ENCODE peak calls at places on chromosomes 12 and 14, in five cellular contexts. One of them, this sample, is unnamed.

GRCh38 chr14:59630281-59630963 is 53.8 kb upstream of the CCDC175 start:
- DNase-seq in left ventricle myocardium inferior: no peak
- DNase-seq in ovary: no peak
- DNase-seq in testis: peak; percentile 43
- DNase-seq in esophagus squamous epithelium: no peak
- DNase-seq in this sample: peak; percentile 37

GRCh38 chr14:106459971-106460730 is 933.8 kb downstream of the TMEM121 start:
- DNase-seq in ovary: no peak
- DNase-seq in testis: peak; percentile 82
- DNase-seq in left ventricle myocardium inferior: no peak
- DNase-seq in esophagus squamous epithelium: no peak
- DNase-seq in this sample: peak; percentile 58

GRCh38 chr14:75995372-75996041 is 9.9 kb downstream of the IFT43 start:
- DNase-seq in testis: peak; percentile 49
- DNase-seq in ovary: peak; percentile 74
- DNase-seq in esophagus squamous epithelium: no peak
- DNase-seq in left ventricle myocardium inferior: peak; percentile 62
- DNase-seq in this sample: no peak

GRCh38 chr12:66516133-66516532 is 162.7 kb downstream of the GRIP1 start:
- DNase-seq in testis: no peak
- DNase-seq in left ventricle myocardium inferior: no peak
- DNase-seq in esophagus squamous epithelium: no peak
- DNase-seq in ovary: no peak
- DNase-seq in this sample: no peak

GRCh38 chr12:54734196-54734950 is 86.2 kb upstream of the DCD start:
- DNase-seq in esophagus squamous epithelium: no peak
- DNase-seq in left ventricle myocardium inferior: no peak
- DNase-seq in testis: no peak
- DNase-seq in ovary: no peak
- DNase-seq in this sample: no peak

GRCh38 chr12:38772427-38772826 is 133.0 kb downstream of the CPNE8 start:
- DNase-seq in ovary: no peak
- DNase-seq in left ventricle myocardium inferior: no peak
- DNase-seq in esophagus squamous epithelium: no peak
- DNase-seq in testis: no peak
- DNase-seq in this sample: no peak

GRCh38 chr12:106378788-106379187 is 21.2 kb downstream of the POLR3B start:
- DNase-seq in esophagus squamous epithelium: no peak
- DNase-seq in testis: no peak
- DNase-seq in left ventricle myocardium inferior: no peak
- DNase-seq in ovary: no peak
- DNase-seq in this sample: no peak

GRCh38 chr14:82420874-82421273 is 887.2 kb upstream of the SEL1L start:
- DNase-seq in testis: peak; percentile 21
- DNase-seq in esophagus squamous epithelium: no peak
- DNase-seq in ovary: no peak
- DNase-seq in left ventricle myocardium inferior: peak; percentile 28
- DNase-seq in this sample: no peak

GRCh38 chr12:112971248-112971647 is 7.1 kb upstream of the OAS2 start:
- DNase-seq in esophagus squamous epithelium: no peak
- DNase-seq in left ventricle myocardium inferior: peak; percentile 33
- DNase-seq in ovary: no peak
- DNase-seq in testis: no peak
- DNase-seq in this sample: peak; percentile 79

GRCh38 chr14:42214981-42215491 is 608.4 kb downstream of the LRFN5 start:
- DNase-seq in esophagus squamous epithelium: no peak
- DNase-seq in testis: no peak
- DNase-seq in ovary: no peak
- DNase-seq in left ventricle myocardium inferior: no peak
- DNase-seq in this sample: no peak

GRCh38 chr12:76069339-76069738 is 15.1 kb downstream of the NAP1L1 start:
- DNase-seq in esophagus squamous epithelium: no peak
- DNase-seq in testis: no peak
- DNase-seq in left ventricle myocardium inferior: no peak
- DNase-seq in ovary: no peak
- DNase-seq in this sample: no peak

GRCh38 chr12:104414581-104415305 is 42.0 kb upstream of the CHST11 start:
- DNase-seq in ovary: no peak
- DNase-seq in esophagus squamous epithelium: no peak
- DNase-seq in left ventricle myocardium inferior: no peak
- DNase-seq in testis: no peak
- DNase-seq in this sample: no peak

GRCh38 chr14:99391671-99392070 is 89.0 kb downstream of the SETD3 start:
- DNase-seq in testis: no peak
- DNase-seq in left ventricle myocardium inferior: no peak
- DNase-seq in ovary: no peak
- DNase-seq in esophagus squamous epithelium: no peak
- DNase-seq in this sample: no peak

GRCh38 chr14:49480053-49480452 is 106.1 kb downstream of the RPS29 start:
- DNase-seq in ovary: no peak
- DNase-seq in testis: no peak
- DNase-seq in esophagus squamous epithelium: no peak
- DNase-seq in left ventricle myocardium inferior: no peak
- DNase-seq in this sample: no peak

DNA sequence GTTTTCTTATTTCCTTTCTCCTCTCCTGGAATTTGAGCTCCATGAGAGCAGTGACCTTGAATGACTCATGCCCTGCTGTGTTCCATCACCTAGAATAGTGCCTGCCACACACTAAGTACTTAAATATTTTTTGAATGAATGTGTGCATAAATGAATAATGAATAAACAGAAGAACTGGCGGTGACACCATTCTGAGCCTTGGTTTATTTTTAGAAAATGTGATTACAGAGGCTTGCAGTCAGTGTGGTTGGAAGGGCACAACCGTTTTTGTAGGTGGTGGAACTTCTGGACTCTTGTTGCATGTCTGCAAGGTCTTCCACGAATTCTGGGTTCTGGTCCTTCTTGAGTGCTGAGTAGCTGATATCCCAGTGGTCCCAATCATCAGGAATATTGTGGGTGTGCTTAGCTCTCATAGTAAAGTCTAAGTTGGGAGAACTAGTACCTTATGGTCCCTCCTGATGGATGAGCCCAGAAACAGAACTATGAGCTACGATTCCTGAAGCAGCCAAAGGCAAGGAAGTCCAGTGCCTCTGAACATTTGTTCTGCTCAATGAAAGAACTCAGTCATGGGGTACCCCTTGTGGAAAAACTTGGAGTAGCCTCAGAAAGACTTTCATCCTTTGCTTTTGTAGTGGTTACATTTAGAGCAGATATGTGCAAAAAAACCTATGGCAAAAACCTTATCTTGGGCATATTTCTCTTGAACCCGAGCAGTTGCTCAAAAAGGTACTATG is 28.8 kb upstream of the BHLHE41 start:
- DNase-seq in ovary: no peak
- DNase-seq in testis: no peak
- DNase-seq in left ventricle myocardium inferior: no peak
- DNase-seq in esophagus squamous epithelium: no peak
- DNase-seq in this sample: no peak
- TF ChIP-seq CTCF in ovary: no peak
- TF ChIP-seq CTCF in testis: no peak
- TF ChIP-seq CTCF in left ventricle myocardium inferior: peak; percentile 17
- TF ChIP-seq CTCF in esophagus squamous epithelium: no peak
- TF ChIP-seq CTCF in this sample: no peak

GRCh38 chr14:89429206-89430091 is 12.4 kb upstream of the FOXN3 start:
- DNase-seq in testis: no peak
- DNase-seq in ovary: peak; percentile 38
- DNase-seq in esophagus squamous epithelium: no peak
- DNase-seq in left ventricle myocardium inferior: no peak
- DNase-seq in this sample: no peak
- H3K4me1 ChIP-seq in testis: peaks cover 26% of the 10 kb centered on the region
- H3K4me1 ChIP-seq in ovary: peaks cover 26% of the 10 kb centered on the region
- H3K4me1 ChIP-seq in esophagus squamous epithelium: peaks cover 29% of the 10 kb centered on the region
- H3K4me1 ChIP-seq in left ventricle myocardium inferior: peaks cover 57% of the 10 kb centered on the region
- H3K4me1 ChIP-seq in this sample: peaks cover 7% of the 10 kb centered on the region

GRCh38 chr14:22812744-22813143 is 2.5 kb downstream of the SLC7A7 start:
- DNase-seq in ovary: no peak
- DNase-seq in testis: no peak
- DNase-seq in left ventricle myocardium inferior: no peak
- DNase-seq in esophagus squamous epithelium: no peak
- DNase-seq in this sample: no peak

GRCh38 chr14:22811752-22812151 is 3.5 kb downstream of the SLC7A7 start:
- DNase-seq in ovary: no peak
- DNase-seq in testis: no peak
- DNase-seq in esophagus squamous epithelium: no peak
- DNase-seq in left ventricle myocardium inferior: no peak
- DNase-seq in this sample: no peak

GRCh38 chr14:22814373-22814772 is 862 bp downstream of the SLC7A7 start:
- DNase-seq in esophagus squamous epithelium: no peak
- DNase-seq in ovary: no peak
- DNase-seq in testis: no peak
- DNase-seq in left ventricle myocardium inferior: no peak
- DNase-seq in this sample: no peak

GRCh38 chr14:22813145-22813544 is 2.1 kb downstream of the SLC7A7 start:
- DNase-seq in testis: no peak
- DNase-seq in ovary: no peak
- DNase-seq in esophagus squamous epithelium: no peak
- DNase-seq in left ventricle myocardium inferior: no peak
- DNase-seq in this sample: no peak

GRCh38 chr14:22814945-22815713 is at the start of gene SLC7A7:
- DNase-seq in left ventricle myocardium inferior: no peak
- DNase-seq in ovary: no peak
- DNase-seq in testis: no peak
- DNase-seq in esophagus squamous epithelium: no peak
- DNase-seq in this sample: no peak
- H3K4me3 ChIP-seq in left ventricle myocardium inferior: peak within 1 kb of the TSS; percentile 37
- H3K4me3 ChIP-seq in ovary: no peak within 1 kb of the TSS
- H3K4me3 ChIP-seq in testis: no peak within 1 kb of the TSS
- H3K4me3 ChIP-seq in esophagus squamous epithelium: peak within 1 kb of the TSS; percentile 37
- H3K4me3 ChIP-seq in this sample: no peak within 1 kb of the TSS

GRCh38 chr12:6057693-6058092 is 66.8 kb downstream of the VWF start:
- DNase-seq in ovary: no peak
- DNase-seq in left ventricle myocardium inferior: no peak
- DNase-seq in testis: no peak
- DNase-seq in esophagus squamous epithelium: no peak
- DNase-seq in this sample: no peak
- TF ChIP-seq CTCF in ovary: no peak
- TF ChIP-seq CTCF in left ventricle myocardium inferior: no peak
- TF ChIP-seq CTCF in testis: no peak
- TF ChIP-seq CTCF in esophagus squamous epithelium: no peak
- TF ChIP-seq CTCF in this sample: no peak

GRCh38 chr12:57546438-57547365 is at the start of gene DCTN2:
- DNase-seq in testis: peak; percentile 99
- DNase-seq in esophagus squamous epithelium: peak; percentile 79
- DNase-seq in ovary: peak; percentile 94
- DNase-seq in left ventricle myocardium inferior: peak; percentile 95
- DNase-seq in this sample: peak; percentile 97

GRCh38 chr12:57549203-57549908 is 488 bp upstream of the KIF5A start:
- DNase-seq in ovary: no peak
- DNase-seq in esophagus squamous epithelium: no peak
- DNase-seq in left ventricle myocardium inferior: no peak
- DNase-seq in testis: no peak
- DNase-seq in this sample: no peak

GRCh38 chr12:57549909-57550627 is at the start of gene KIF5A:
- DNase-seq in testis: peak; percentile 52
- DNase-seq in left ventricle myocardium inferior: no peak
- DNase-seq in ovary: no peak
- DNase-seq in esophagus squamous epithelium: no peak
- DNase-seq in this sample: peak; percentile 83

GRCh38 chr12:57547366-57548315 is 649 bp upstream of the DCTN2 start:
- DNase-seq in left ventricle myocardium inferior: no peak
- DNase-seq in testis: no peak
- DNase-seq in ovary: no peak
- DNase-seq in esophagus squamous epithelium: no peak
- DNase-seq in this sample: no peak

DNA sequence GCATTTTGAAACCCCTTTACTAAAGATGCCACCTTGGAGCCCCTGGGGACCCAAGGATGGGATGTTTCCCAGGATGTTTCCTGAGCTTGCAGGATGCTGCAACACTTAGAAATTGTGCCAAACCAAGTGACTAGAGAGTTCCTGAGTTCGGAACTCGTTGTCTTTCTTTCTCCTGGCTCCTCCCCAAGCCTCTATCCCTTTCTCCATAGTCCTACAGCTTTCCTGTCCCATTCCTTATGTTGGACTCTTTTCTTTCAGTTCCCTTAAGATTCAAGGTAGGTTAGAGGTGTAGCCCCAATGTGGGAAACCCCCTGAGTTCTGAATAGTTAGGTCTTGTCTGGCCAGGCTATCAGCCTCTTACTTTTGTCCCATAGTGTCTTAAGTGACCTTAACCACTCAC is 1.4 kb upstream of the KIF5A start:
- DNase-seq in testis: no peak
- DNase-seq in esophagus squamous epithelium: no peak
- DNase-seq in ovary: no peak
- DNase-seq in left ventricle myocardium inferior: no peak
- DNase-seq in this sample: no peak
- H3K4me1 ChIP-seq in testis: peaks cover 15% of the 10 kb centered on the region
- H3K4me1 ChIP-seq in esophagus squamous epithelium: peaks cover 18% of the 10 kb centered on the region
- H3K4me1 ChIP-seq in ovary: peaks cover 6% of the 10 kb centered on the region
- H3K4me1 ChIP-seq in left ventricle myocardium inferior: peaks cover 44% of the 10 kb centered on the region
- H3K4me1 ChIP-seq in this sample: peaks cover 12% of the 10 kb centered on the region

GRCh38 chr12:56221757-56222530 is at the start of gene RNF41:
- DNase-seq in ovary: peak; percentile 99
- DNase-seq in left ventricle myocardium inferior: peak; percentile 97
- DNase-seq in testis: peak; percentile 98
- DNase-seq in esophagus squamous epithelium: peak; percentile 83
- DNase-seq in this sample: peak; percentile 98

GRCh38 chr12:56221233-56221756 is 427 bp downstream of the RNF41 start:
- DNase-seq in testis: peak; percentile 56
- DNase-seq in ovary: peak; percentile 84
- DNase-seq in left ventricle myocardium inferior: peak; percentile 59
- DNase-seq in esophagus squamous epithelium: no peak
- DNase-seq in this sample: peak; percentile 34

GRCh38 chr12:56224102-56224701 is at the start of gene NABP2:
- DNase-seq in left ventricle myocardium inferior: peak; percentile 99
- DNase-seq in esophagus squamous epithelium: peak; percentile 74
- DNase-seq in testis: peak; percentile 98
- DNase-seq in ovary: peak; percentile 98
- DNase-seq in this sample: peak; percentile 99

GRCh38 chr12:56223571-56224101 is 506 bp upstream of the NABP2 start:
- DNase-seq in esophagus squamous epithelium: no peak
- DNase-seq in testis: no peak
- DNase-seq in left ventricle myocardium inferior: no peak
- DNase-seq in ovary: no peak
- DNase-seq in this sample: no peak

DNA sequence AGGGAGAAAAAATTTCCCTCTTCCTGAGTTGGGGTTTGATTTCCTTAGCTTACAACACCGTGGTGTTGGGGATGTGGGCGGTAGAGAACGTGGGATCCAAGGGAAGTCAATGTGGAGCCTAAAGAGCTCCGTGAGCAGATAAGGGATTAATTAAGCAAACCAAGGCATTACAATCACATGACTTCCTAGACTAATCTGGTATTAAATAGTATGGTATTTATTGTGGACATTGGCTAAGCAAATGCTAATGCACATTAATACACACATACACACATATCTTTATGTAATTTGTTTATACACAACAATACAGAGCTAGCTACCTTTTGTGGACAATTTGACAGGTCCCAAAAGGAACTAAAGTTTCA is 791 bp upstream of the RNF41 start:
- DNase-seq in esophagus squamous epithelium: no peak
- DNase-seq in ovary: no peak
- DNase-seq in testis: no peak
- DNase-seq in left ventricle myocardium inferior: no peak
- DNase-seq in this sample: no peak
- H3K4me3 ChIP-seq in esophagus squamous epithelium: peak overlapping the region; percentile 86
- H3K4me3 ChIP-seq in ovary: peak overlapping the region; percentile 76
- H3K4me3 ChIP-seq in testis: peak overlapping the region; percentile 95
- H3K4me3 ChIP-seq in left ventricle myocardium inferior: peak overlapping the region; percentile 81
- H3K4me3 ChIP-seq in this sample: peak overlapping the region; percentile 96

This sample was measured in BE2C.